ENCODE peak calls at places on chromosomes 4 and X, in ten cellular contexts. One of them, this sample, is unnamed.

GRCh38 chrX:138128025-138128671 is 562.2 kb downstream of the ZIC3 start:
- DNase-seq in body of pancreas: no peak
- DNase-seq in SK-N-MC: peak
- DNase-seq in osteoblast: no peak
- DNase-seq in naive thymus-derived CD4-positive, alpha-beta T cell: peak
- DNase-seq in A549: peak
- DNase-seq in substantia nigra: peak
- DNase-seq in neuronal stem cell: peak
- DNase-seq in AG04450: no peak
- DNase-seq in upper lobe of left lung: no peak
- DNase-seq in this sample: peak

GRCh38 chr4:130849985-130850632 is 1754.2 kb downstream of the C4orf33 start:
- DNase-seq in body of pancreas: peak
- DNase-seq in SK-N-MC: no peak
- DNase-seq in osteoblast: no peak
- DNase-seq in naive thymus-derived CD4-positive, alpha-beta T cell: no peak
- DNase-seq in A549: no peak
- DNase-seq in substantia nigra: no peak
- DNase-seq in neuronal stem cell: no peak
- DNase-seq in AG04450: no peak
- DNase-seq in upper lobe of left lung: no peak
- DNase-seq in this sample: no peak

GRCh38 chr4:169115897-169116254 is 105.8 kb upstream of the CBR4 start:
- DNase-seq in body of pancreas: peak
- DNase-seq in SK-N-MC: no peak
- DNase-seq in osteoblast: peak
- DNase-seq in naive thymus-derived CD4-positive, alpha-beta T cell: no peak
- DNase-seq in A549: peak
- DNase-seq in substantia nigra: no peak
- DNase-seq in neuronal stem cell: no peak
- DNase-seq in AG04450: peak
- DNase-seq in upper lobe of left lung: peak
- DNase-seq in this sample: no peak

GRCh38 chr4:125714845-125715244 is 400.1 kb downstream of the FAT4 start:
- DNase-seq in body of pancreas: no peak
- DNase-seq in SK-N-MC: no peak
- DNase-seq in osteoblast: peak
- DNase-seq in naive thymus-derived CD4-positive, alpha-beta T cell: no peak
- DNase-seq in A549: no peak
- DNase-seq in substantia nigra: no peak
- DNase-seq in neuronal stem cell: no peak
- DNase-seq in AG04450: no peak
- DNase-seq in upper lobe of left lung: no peak
- DNase-seq in this sample: no peak

GRCh38 chr4:113976937-113977855 is 2.3 kb downstream of the ARSJ start:
- DNase-seq in body of pancreas: no peak
- DNase-seq in SK-N-MC: no peak
- DNase-seq in osteoblast: peak
- DNase-seq in naive thymus-derived CD4-positive, alpha-beta T cell: no peak
- DNase-seq in A549: no peak
- DNase-seq in substantia nigra: no peak
- DNase-seq in neuronal stem cell: no peak
- DNase-seq in AG04450: no peak
- DNase-seq in upper lobe of left lung: no peak
- DNase-seq in this sample: no peak

GRCh38 chr4:152686452-152687013 is 6.7 kb upstream of the TMEM154 start:
- DNase-seq in body of pancreas: no peak
- DNase-seq in SK-N-MC: no peak
- DNase-seq in osteoblast: no peak
- DNase-seq in naive thymus-derived CD4-positive, alpha-beta T cell: no peak
- DNase-seq in A549: no peak
- DNase-seq in substantia nigra: no peak
- DNase-seq in neuronal stem cell: no peak
- DNase-seq in AG04450: no peak
- DNase-seq in upper lobe of left lung: no peak
- DNase-seq in this sample: no peak

GRCh38 chrX:108590496-108590895 is 145.9 kb downstream of the IRS4 start:
- DNase-seq in body of pancreas: no peak
- DNase-seq in SK-N-MC: no peak
- DNase-seq in osteoblast: no peak
- DNase-seq in naive thymus-derived CD4-positive, alpha-beta T cell: no peak
- DNase-seq in A549: no peak
- DNase-seq in substantia nigra: no peak
- DNase-seq in neuronal stem cell: no peak
- DNase-seq in AG04450: no peak
- DNase-seq in upper lobe of left lung: no peak
- DNase-seq in this sample: no peak

GRCh38 chr4:10783351-10783750 is 98.8 kb upstream of the CLNK start:
- DNase-seq in body of pancreas: no peak
- DNase-seq in SK-N-MC: no peak
- DNase-seq in osteoblast: peak
- DNase-seq in naive thymus-derived CD4-positive, alpha-beta T cell: no peak
- DNase-seq in A549: no peak
- DNase-seq in substantia nigra: no peak
- DNase-seq in neuronal stem cell: no peak
- DNase-seq in AG04450: peak
- DNase-seq in upper lobe of left lung: no peak
- DNase-seq in this sample: no peak

GRCh38 chrX:80766916-80767315 is 42.8 kb downstream of the BRWD3 start:
- DNase-seq in body of pancreas: no peak
- DNase-seq in SK-N-MC: no peak
- DNase-seq in osteoblast: no peak
- DNase-seq in naive thymus-derived CD4-positive, alpha-beta T cell: no peak
- DNase-seq in A549: no peak
- DNase-seq in substantia nigra: no peak
- DNase-seq in neuronal stem cell: no peak
- DNase-seq in AG04450: no peak
- DNase-seq in upper lobe of left lung: no peak
- DNase-seq in this sample: no peak

GRCh38 chr4:24727390-24727789 is 68.0 kb upstream of the SOD3 start:
- DNase-seq in body of pancreas: no peak
- DNase-seq in SK-N-MC: no peak
- DNase-seq in osteoblast: no peak
- DNase-seq in naive thymus-derived CD4-positive, alpha-beta T cell: no peak
- DNase-seq in A549: no peak
- DNase-seq in substantia nigra: no peak
- DNase-seq in neuronal stem cell: no peak
- DNase-seq in AG04450: no peak
- DNase-seq in upper lobe of left lung: no peak
- DNase-seq in this sample: no peak

GRCh38 chr4:24731448-24731847 is 63.9 kb upstream of the SOD3 start:
- DNase-seq in body of pancreas: no peak
- DNase-seq in SK-N-MC: no peak
- DNase-seq in osteoblast: no peak
- DNase-seq in naive thymus-derived CD4-positive, alpha-beta T cell: no peak
- DNase-seq in A549: no peak
- DNase-seq in substantia nigra: no peak
- DNase-seq in neuronal stem cell: no peak
- DNase-seq in AG04450: no peak
- DNase-seq in upper lobe of left lung: no peak
- DNase-seq in this sample: no peak

GRCh38 chr4:24730256-24731001 is 64.9 kb upstream of the SOD3 start:
- DNase-seq in body of pancreas: peak
- DNase-seq in SK-N-MC: no peak
- DNase-seq in osteoblast: peak
- DNase-seq in naive thymus-derived CD4-positive, alpha-beta T cell: no peak
- DNase-seq in A549: no peak
- DNase-seq in substantia nigra: peak
- DNase-seq in neuronal stem cell: no peak
- DNase-seq in AG04450: peak
- DNase-seq in upper lobe of left lung: peak
- DNase-seq in this sample: no peak

GRCh38 chr4:24734511-24734910 is 60.9 kb upstream of the SOD3 start:
- DNase-seq in body of pancreas: no peak
- DNase-seq in SK-N-MC: no peak
- DNase-seq in osteoblast: no peak
- DNase-seq in naive thymus-derived CD4-positive, alpha-beta T cell: no peak
- DNase-seq in A549: no peak
- DNase-seq in substantia nigra: no peak
- DNase-seq in neuronal stem cell: no peak
- DNase-seq in AG04450: no peak
- DNase-seq in upper lobe of left lung: no peak
- DNase-seq in this sample: no peak

GRCh38 chr4:24729041-24729730 is 66.2 kb upstream of the SOD3 start:
- DNase-seq in body of pancreas: no peak
- DNase-seq in SK-N-MC: no peak
- DNase-seq in osteoblast: no peak
- DNase-seq in naive thymus-derived CD4-positive, alpha-beta T cell: no peak
- DNase-seq in A549: no peak
- DNase-seq in substantia nigra: no peak
- DNase-seq in neuronal stem cell: no peak
- DNase-seq in AG04450: no peak
- DNase-seq in upper lobe of left lung: no peak
- DNase-seq in this sample: no peak
- H3K27ac ChIP-seq in body of pancreas: no peak
- H3K27ac ChIP-seq in SK-N-MC: no peak
- H3K27ac ChIP-seq in osteoblast: no peak
- H3K27ac ChIP-seq in naive thymus-derived CD4-positive, alpha-beta T cell: no peak
- H3K27ac ChIP-seq in A549: no peak
- H3K27ac ChIP-seq in substantia nigra: no peak
- H3K27ac ChIP-seq in neuronal stem cell: no peak
- H3K27ac ChIP-seq in AG04450: no peak
- H3K27ac ChIP-seq in upper lobe of left lung: no peak
- H3K27ac ChIP-seq in this sample: no peak

GRCh38 chr4:140135529-140136021 is 18.4 kb downstream of the MAML3 start:
- DNase-seq in body of pancreas: peak
- DNase-seq in SK-N-MC: no peak
- DNase-seq in osteoblast: no peak
- DNase-seq in naive thymus-derived CD4-positive, alpha-beta T cell: no peak
- DNase-seq in A549: peak
- DNase-seq in substantia nigra: peak
- DNase-seq in neuronal stem cell: no peak
- DNase-seq in AG04450: no peak
- DNase-seq in upper lobe of left lung: no peak
- DNase-seq in this sample: no peak
- H3K27ac ChIP-seq in body of pancreas: no peak
- H3K27ac ChIP-seq in SK-N-MC: peak
- H3K27ac ChIP-seq in osteoblast: no peak
- H3K27ac ChIP-seq in naive thymus-derived CD4-positive, alpha-beta T cell: no peak
- H3K27ac ChIP-seq in A549: peak
- H3K27ac ChIP-seq in substantia nigra: no peak
- H3K27ac ChIP-seq in neuronal stem cell: no peak
- H3K27ac ChIP-seq in AG04450: no peak
- H3K27ac ChIP-seq in upper lobe of left lung: no peak
- H3K27ac ChIP-seq in this sample: no peak

GRCh38 chr4:108031427-108032083 is 41.9 kb downstream of the HADH start:
- DNase-seq in body of pancreas: no peak
- DNase-seq in SK-N-MC: no peak
- DNase-seq in osteoblast: peak
- DNase-seq in naive thymus-derived CD4-positive, alpha-beta T cell: no peak
- DNase-seq in A549: no peak
- DNase-seq in substantia nigra: no peak
- DNase-seq in neuronal stem cell: no peak
- DNase-seq in AG04450: no peak
- DNase-seq in upper lobe of left lung: no peak
- DNase-seq in this sample: no peak

GRCh38 chr4:108029321-108029720 is 39.6 kb downstream of the HADH start:
- DNase-seq in body of pancreas: no peak
- DNase-seq in SK-N-MC: no peak
- DNase-seq in osteoblast: peak
- DNase-seq in naive thymus-derived CD4-positive, alpha-beta T cell: peak
- DNase-seq in A549: no peak
- DNase-seq in substantia nigra: no peak
- DNase-seq in neuronal stem cell: no peak
- DNase-seq in AG04450: no peak
- DNase-seq in upper lobe of left lung: no peak
- DNase-seq in this sample: peak

GRCh38 chr4:108030332-108030731 is 40.6 kb downstream of the HADH start:
- DNase-seq in body of pancreas: peak
- DNase-seq in SK-N-MC: no peak
- DNase-seq in osteoblast: peak
- DNase-seq in naive thymus-derived CD4-positive, alpha-beta T cell: peak
- DNase-seq in A549: peak
- DNase-seq in substantia nigra: peak
- DNase-seq in neuronal stem cell: peak
- DNase-seq in AG04450: peak
- DNase-seq in upper lobe of left lung: no peak
- DNase-seq in this sample: peak

GRCh38 chr4:108033348-108033747 is 43.7 kb downstream of the HADH start:
- DNase-seq in body of pancreas: no peak
- DNase-seq in SK-N-MC: no peak
- DNase-seq in osteoblast: peak
- DNase-seq in naive thymus-derived CD4-positive, alpha-beta T cell: no peak
- DNase-seq in A549: no peak
- DNase-seq in substantia nigra: no peak
- DNase-seq in neuronal stem cell: no peak
- DNase-seq in AG04450: no peak
- DNase-seq in upper lobe of left lung: no peak
- DNase-seq in this sample: peak

GRCh38 chr4:108029731-108030130 is 40.0 kb downstream of the HADH start:
- DNase-seq in body of pancreas: no peak
- DNase-seq in SK-N-MC: no peak
- DNase-seq in osteoblast: peak
- DNase-seq in naive thymus-derived CD4-positive, alpha-beta T cell: no peak
- DNase-seq in A549: no peak
- DNase-seq in substantia nigra: no peak
- DNase-seq in neuronal stem cell: no peak
- DNase-seq in AG04450: no peak
- DNase-seq in upper lobe of left lung: no peak
- DNase-seq in this sample: no peak
- H3K27ac ChIP-seq in body of pancreas: no peak
- H3K27ac ChIP-seq in SK-N-MC: no peak
- H3K27ac ChIP-seq in osteoblast: peak
- H3K27ac ChIP-seq in naive thymus-derived CD4-positive, alpha-beta T cell: peak
- H3K27ac ChIP-seq in A549: no peak
- H3K27ac ChIP-seq in substantia nigra: no peak
- H3K27ac ChIP-seq in neuronal stem cell: no peak
- H3K27ac ChIP-seq in AG04450: no peak
- H3K27ac ChIP-seq in upper lobe of left lung: no peak
- H3K27ac ChIP-seq in this sample: peak

DNA sequence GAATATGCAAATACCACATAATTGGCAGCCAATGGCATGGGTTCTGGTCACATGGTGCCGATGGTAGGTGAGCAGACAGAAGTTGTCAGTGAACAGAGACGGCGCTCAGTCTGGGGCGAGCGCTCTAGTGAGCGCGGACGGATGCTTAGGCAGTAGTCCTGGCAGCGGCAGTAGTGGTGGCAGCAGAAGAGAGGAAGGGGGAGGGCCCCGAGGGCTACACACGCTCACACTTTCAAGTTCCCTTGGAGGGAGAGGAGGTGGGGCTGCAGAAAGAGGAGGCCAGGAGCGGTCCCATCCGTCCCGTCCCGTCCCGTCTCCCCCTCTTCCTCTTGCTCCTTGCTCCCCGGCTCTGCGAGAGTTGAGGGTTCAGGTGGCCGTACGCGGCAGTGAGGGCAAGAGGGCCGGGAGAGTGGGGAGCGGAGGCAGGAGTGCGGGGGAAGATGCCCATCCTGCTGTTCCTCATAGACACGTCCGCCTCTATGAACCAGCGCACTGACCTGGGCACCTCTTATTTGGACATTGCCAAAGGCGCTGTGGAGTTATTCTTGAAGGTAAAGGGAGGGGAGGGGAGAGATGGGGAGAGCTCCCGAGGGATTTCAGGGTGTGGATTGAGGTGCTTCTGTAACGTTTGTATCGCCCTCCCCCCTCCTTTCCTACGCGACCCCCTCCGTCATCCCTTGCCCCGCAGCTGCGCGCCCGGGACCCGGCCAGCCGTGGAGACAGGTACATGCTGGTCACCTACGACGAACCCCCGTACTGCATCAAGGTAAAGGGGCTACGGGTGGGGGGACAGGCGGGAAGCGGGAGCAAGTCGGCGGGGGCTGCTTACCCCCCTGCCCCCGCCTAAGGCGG is at the start of gene INTS6L:
- DNase-seq in body of pancreas: peak
- DNase-seq in SK-N-MC: peak
- DNase-seq in osteoblast: peak
- DNase-seq in naive thymus-derived CD4-positive, alpha-beta T cell: peak
- DNase-seq in A549: peak
- DNase-seq in substantia nigra: peak
- DNase-seq in neuronal stem cell: peak
- DNase-seq in AG04450: peak
- DNase-seq in upper lobe of left lung: peak
- DNase-seq in this sample: peak
- H3K27ac ChIP-seq in body of pancreas: peak
- H3K27ac ChIP-seq in SK-N-MC: peak
- H3K27ac ChIP-seq in osteoblast: peak
- H3K27ac ChIP-seq in naive thymus-derived CD4-positive, alpha-beta T cell: peak
- H3K27ac ChIP-seq in A549: peak
- H3K27ac ChIP-seq in substantia nigra: peak
- H3K27ac ChIP-seq in neuronal stem cell: peak
- H3K27ac ChIP-seq in AG04450: peak
- H3K27ac ChIP-seq in upper lobe of left lung: peak
- H3K27ac ChIP-seq in this sample: peak